ENCODE peak calls at places on chromosomes 6 and 20, in ten cellular contexts. Z is fibroblast of lung; N is gastrocnemius medialis; F is suprapubic skin; I is CD8-positive, alpha-beta memory T cell; Y is Panc1; R is GM23338; V is cardiac muscle cell; X is mesenchymal stem cell; U is neuronal stem cell. L is an unnamed sample.

GRCh38 chr6:23990158-23990557 is 135.9 kb upstream of the NRSN1 start:
- DNase-seq in Y (no peak), X (no peak), F (no peak), Z (no peak), N (no peak), V (no peak), U (no peak), R (no peak), I (no peak), L (no peak)

GRCh38 chr20:37958856-37959255 is 55.9 kb downstream of the VSTM2L start:
- DNase-seq in Y (no peak), R (no peak), Z (no peak), N (no peak), V (no peak), X (no peak), I (no peak), F (no peak), U (no peak), L (no peak)

GRCh38 chr6:72809701-72810379 is 188.0 kb downstream of the KCNQ5 start:
- DNase-seq in V (no peak), X (peak; percentile 45), F (no peak), Y (no peak), Z (no peak), R (no peak), N (no peak), U (no peak), I (no peak), L (no peak)

GRCh38 chr6:1393641-1394283 is 4.4 kb downstream of the FOXF2 start:
- DNase-seq in F (no peak), Z (no peak), X (no peak), U (peak; percentile 12), Y (no peak), N (no peak), I (no peak), V (no peak), R (peak; percentile 42), L (no peak)

GRCh38 chr6:151690768-151691562 is 116.5 kb upstream of the ESR1 start:
- DNase-seq in U (no peak), I (no peak), Y (no peak), V (peak; percentile 30), X (no peak), N (no peak), F (no peak), Z (peak; percentile 23), R (no peak), L (no peak)

GRCh38 chr6:17419189-17419575 is 25.8 kb downstream of the CAP2 start:
- DNase-seq in R (no peak), F (no peak), N (no peak), V (peak; percentile 14), X (peak; percentile 18), U (no peak), Z (peak; percentile 36), I (no peak), Y (no peak), L (no peak)

GRCh38 chr6:142088858-142089216 is 43.9 kb upstream of the GJE1 start:
- DNase-seq in U (no peak), F (no peak), V (peak; percentile 56), I (no peak), N (no peak), Y (no peak), R (peak; percentile 74), Z (peak; percentile 67), X (peak; percentile 50), L (no peak)

GRCh38 chr6:44190712-44191111 is 26.0 kb upstream of the MYMX start:
- DNase-seq in Y (no peak), F (no peak), X (no peak), U (no peak), I (no peak), V (peak; percentile 52), R (no peak), N (no peak), Z (no peak), L (no peak)

GRCh38 chr20:50015636-50015992 is 32.8 kb downstream of the SNAI1 start:
- DNase-seq in R (no peak), Y (no peak), U (no peak), F (no peak), X (no peak), Z (no peak), V (no peak), I (no peak), N (no peak), L (no peak)

GRCh38 chr6:113879186-113880096 is 22.3 kb downstream of the MARCKS start:
- DNase-seq in I (no peak), N (peak; percentile 37), V (peak; percentile 85), Y (no peak), Z (peak; percentile 84), R (peak; percentile 80), U (peak; percentile 31), X (peak; percentile 78), F (no peak), L (peak; percentile 73)

GRCh38 chr6:158660331-158660730 is 10.5 kb downstream of the SYTL3 start:
- DNase-seq in N (no peak), U (no peak), Z (no peak), V (peak; percentile 19), F (no peak), X (no peak), R (peak; percentile 80), Y (no peak), I (peak; percentile 66), L (peak; percentile 63)

GRCh38 chr20:19466204-19466928 is 253.9 kb downstream of the SLC24A3 start:
- DNase-seq in R (no peak), X (no peak), V (no peak), F (no peak), Y (no peak), Z (no peak), N (no peak), I (no peak), U (no peak), L (no peak)

GRCh38 chr6:8983202-8983688 is 547.9 kb upstream of the SLC35B3 start:
- DNase-seq in N (peak; percentile 27), X (peak; percentile 63), V (peak; percentile 72), I (no peak), F (peak; percentile 78), Y (peak; percentile 53), R (peak; percentile 85), U (peak; percentile 79), Z (peak; percentile 24), L (peak; percentile 49)

GRCh38 chr6:20868397-20869185 is 334.3 kb downstream of the CDKAL1 start:
- DNase-seq in X (no peak), Y (no peak), N (no peak), R (peak; percentile 78), F (no peak), V (no peak), U (no peak), I (no peak), Z (no peak), L (no peak)

GRCh38 chr6:135909737-135910387 is 58.4 kb downstream of the PDE7B start:
- DNase-seq in V (peak; percentile 66), N (no peak), I (peak; percentile 72), U (peak; percentile 60), X (no peak), Y (no peak), F (no peak), Z (peak; percentile 25), R (peak; percentile 92), L (peak; percentile 83)

GRCh38 chr6:170208651-170209353 is 82.1 kb downstream of the DLL1 start:
- DNase-seq in R (no peak), Y (no peak), Z (no peak), V (no peak), I (peak; percentile 42), X (no peak), U (no peak), N (no peak), F (no peak), L (peak; percentile 29)

GRCh38 chr6:56757585-56757984 is 114.9 kb upstream of the DST start:
- DNase-seq in N (no peak), I (no peak), F (no peak), V (peak; percentile 78), X (peak; percentile 80), Y (peak; percentile 67), Z (peak; percentile 58), U (no peak), R (peak; percentile 44), L (no peak)
- H3K4me1 ChIP-seq in N (peaks cover 55% of the 10 kb centered on the region), I (no peaks in the 10 kb centered on the region), F (peaks cover 10% of the 10 kb centered on the region), V (peaks cover 19% of the 10 kb centered on the region), X (peaks cover 16% of the 10 kb centered on the region), Y (peaks cover 77% of the 10 kb centered on the region), Z (peaks cover 17% of the 10 kb centered on the region), U (peaks cover 21% of the 10 kb centered on the region), R (peaks cover 80% of the 10 kb centered on the region), L (peaks cover 3% of the 10 kb centered on the region)

GRCh38 chr6:139166238-139166955 is 31.5 kb downstream of the HECA start:
- DNase-seq in Z (no peak), N (no peak), X (no peak), U (no peak), R (no peak), I (no peak), Y (no peak), F (no peak), V (no peak), L (no peak)
- H3K36me3 ChIP-seq in Z (peaks cover 7% of the 10 kb centered on the region), N (peaks cover 20% of the 10 kb centered on the region), X (peaks cover 42% of the 10 kb centered on the region), U (peaks cover 16% of the 10 kb centered on the region), R (no peaks in the 10 kb centered on the region), I (peaks cover 13% of the 10 kb centered on the region), Y (no peaks in the 10 kb centered on the region), F (peaks cover 19% of the 10 kb centered on the region), V (peaks cover 15% of the 10 kb centered on the region), L (peaks cover 3% of the 10 kb centered on the region)

DNA sequence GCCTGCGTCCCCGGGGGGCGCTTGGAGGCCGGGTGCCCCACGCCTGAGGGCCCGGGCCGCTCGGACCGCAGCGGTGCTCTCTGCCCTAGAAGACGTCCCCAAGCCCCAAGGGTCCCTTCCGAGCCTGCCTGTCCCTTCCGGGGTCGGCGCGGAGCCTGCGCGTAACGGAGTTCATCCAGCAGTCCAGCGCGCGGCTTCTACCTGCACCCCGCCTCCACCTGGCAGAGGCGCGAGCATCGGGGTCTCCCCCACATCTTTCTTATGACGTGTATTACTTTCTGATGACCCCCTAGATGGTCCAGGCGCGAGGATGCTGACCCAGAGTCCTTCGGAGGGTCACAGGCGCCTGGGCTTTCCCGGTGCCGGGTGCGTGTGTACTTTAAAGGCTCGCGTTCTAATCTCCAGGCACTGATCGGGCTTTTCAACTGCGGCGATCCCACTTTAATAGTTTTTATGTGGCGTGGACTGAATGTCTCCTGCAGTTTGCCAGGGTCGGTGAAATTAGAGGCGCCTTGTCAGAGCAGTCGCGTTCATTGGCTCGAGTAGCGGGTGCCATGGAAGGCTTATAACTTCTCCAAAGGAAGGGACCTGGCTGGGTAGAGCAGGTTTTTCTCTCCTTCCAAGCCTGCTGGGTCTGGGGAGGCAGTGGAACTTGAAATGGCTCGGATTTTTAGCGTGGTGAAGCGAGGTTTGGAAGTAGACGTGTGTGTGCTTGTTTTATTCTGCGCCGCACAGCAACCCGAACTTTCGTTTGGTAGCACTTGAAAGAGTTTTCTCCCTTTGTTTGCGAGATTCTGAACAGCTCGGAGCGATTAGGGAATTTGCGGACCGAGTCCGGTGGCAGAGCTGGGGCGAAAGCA is 974 bp downstream of the EYA4 start:
- DNase-seq in V (peak; percentile 43), Z (peak; percentile 32), Y (no peak), X (peak; percentile 60), F (no peak), R (peak; percentile 49), U (peak; percentile 46), N (peak; percentile 68), I (no peak), L (no peak)
- H3K4me3 ChIP-seq in V (peak overlapping the region; percentile 43), Z (peak overlapping the region; percentile 85), Y (peak overlapping the region; percentile 21), X (peak overlapping the region; percentile 57), F (peak overlapping the region; percentile 48), R (peak overlapping the region; percentile 80), U (peak overlapping the region; percentile 89), N (peak overlapping the region; percentile 94), I (no peak overlapping the region), L (no peak overlapping the region)

DNA sequence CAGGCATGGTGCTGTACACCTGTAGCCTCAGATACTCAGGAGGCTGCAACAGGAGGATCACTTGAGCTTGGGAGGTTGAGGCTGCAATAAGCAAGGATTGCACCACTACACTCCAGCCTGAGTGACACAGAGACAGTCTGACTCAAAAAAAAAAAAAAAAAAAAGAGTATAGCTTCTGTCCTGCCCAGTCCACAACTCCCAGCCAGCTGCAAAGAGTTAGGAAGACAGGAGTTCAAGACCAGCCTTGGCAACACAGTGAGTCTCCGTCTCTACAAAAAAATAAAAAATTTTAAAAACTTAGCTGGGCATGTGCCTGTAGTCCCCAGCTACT is 28.3 kb upstream of the TLDC2 start:
- DNase-seq in N (no peak), V (no peak), R (no peak), U (no peak), Y (no peak), F (no peak), I (no peak), Z (no peak), X (peak; percentile 72), L (no peak)
- H3K4me1 ChIP-seq in N (peaks cover 20% of the 10 kb centered on the region), V (peaks cover 11% of the 10 kb centered on the region), R (peaks cover 4% of the 10 kb centered on the region), U (no peaks in the 10 kb centered on the region), Y (no peaks in the 10 kb centered on the region), F (peaks cover 62% of the 10 kb centered on the region), I (peaks cover 10% of the 10 kb centered on the region), Z (peaks cover 51% of the 10 kb centered on the region), X (peaks cover 32% of the 10 kb centered on the region), L (peaks cover 7% of the 10 kb centered on the region)

L was measured in mucosa of descending colon.